ENCODE peak calls at places on chromosomes 16 and 17, in four cellular contexts. One of them, this sample, is unnamed.

GRCh38 chr17:61574542-61575351 is 16.3 kb downstream of the NACA2 start:
- DNase-seq in SW480: peak
- DNase-seq in RWPE1: peak
- DNase-seq in left ventricle myocardium inferior: no peak
- DNase-seq in this sample: peak

GRCh38 chr17:78263063-78263735 is 31.8 kb downstream of the TMEM235 start:
- DNase-seq in left ventricle myocardium inferior: peak
- DNase-seq in RWPE1: no peak
- DNase-seq in SW480: no peak
- DNase-seq in this sample: no peak

GRCh38 chr16:15897386-15897785 is 9.0 kb upstream of the CEP20 start:
- DNase-seq in left ventricle myocardium inferior: no peak
- DNase-seq in SW480: no peak
- DNase-seq in RWPE1: no peak
- DNase-seq in this sample: peak

GRCh38 chr17:39752241-39752831 is 14.6 kb downstream of the GRB7 start:
- DNase-seq in RWPE1: no peak
- DNase-seq in left ventricle myocardium inferior: no peak
- DNase-seq in SW480: no peak
- DNase-seq in this sample: no peak

GRCh38 chr17:9816472-9816871 is 5.4 kb downstream of the GSG1L2 start:
- DNase-seq in left ventricle myocardium inferior: no peak
- DNase-seq in RWPE1: no peak
- DNase-seq in SW480: no peak
- DNase-seq in this sample: no peak

GRCh38 chr16:12758031-12758669 is 45.5 kb downstream of the CPPED1 start:
- DNase-seq in RWPE1: no peak
- DNase-seq in SW480: no peak
- DNase-seq in left ventricle myocardium inferior: no peak
- DNase-seq in this sample: no peak

GRCh38 chr16:3908951-3909437 is 28.5 kb upstream of the CREBBP start:
- DNase-seq in SW480: no peak
- DNase-seq in left ventricle myocardium inferior: no peak
- DNase-seq in RWPE1: no peak
- DNase-seq in this sample: no peak

GRCh38 chr16:76837872-76838271 is 353.1 kb upstream of the MON1B start:
- DNase-seq in RWPE1: peak
- DNase-seq in SW480: peak
- DNase-seq in left ventricle myocardium inferior: no peak
- DNase-seq in this sample: no peak

GRCh38 chr17:33469911-33470310 is 176.8 kb upstream of the ASIC2 start:
- DNase-seq in left ventricle myocardium inferior: no peak
- DNase-seq in RWPE1: peak
- DNase-seq in SW480: peak
- DNase-seq in this sample: peak

GRCh38 chr16:58507195-58507962 is 7.4 kb downstream of the NDRG4 start:
- DNase-seq in SW480: no peak
- DNase-seq in left ventricle myocardium inferior: no peak
- DNase-seq in RWPE1: no peak
- DNase-seq in this sample: no peak

GRCh38 chr16:53740476-53740875 is 36.5 kb downstream of the FTO start:
- DNase-seq in RWPE1: no peak
- DNase-seq in left ventricle myocardium inferior: no peak
- DNase-seq in SW480: no peak
- DNase-seq in this sample: peak

GRCh38 chr16:49112754-49113153 is 168.9 kb downstream of the CBLN1 start:
- DNase-seq in RWPE1: no peak
- DNase-seq in SW480: no peak
- DNase-seq in left ventricle myocardium inferior: peak
- DNase-seq in this sample: no peak

GRCh38 chr17:56979091-56979480 is 1.2 kb downstream of the SCPEP1 start:
- DNase-seq in RWPE1: no peak
- DNase-seq in SW480: no peak
- DNase-seq in left ventricle myocardium inferior: no peak
- DNase-seq in this sample: no peak

GRCh38 chr17:247767-248166 is 66.3 kb upstream of the DOC2B start:
- DNase-seq in SW480: peak
- DNase-seq in RWPE1: no peak
- DNase-seq in left ventricle myocardium inferior: peak
- DNase-seq in this sample: no peak

GRCh38 chr17:10243905-10244844 is 45.8 kb upstream of the GAS7 start:
- DNase-seq in left ventricle myocardium inferior: no peak
- DNase-seq in RWPE1: peak
- DNase-seq in SW480: no peak
- DNase-seq in this sample: peak

GRCh38 chr17:72432881-72433280 is 312.1 kb downstream of the SOX9 start:
- DNase-seq in RWPE1: no peak
- DNase-seq in SW480: no peak
- DNase-seq in left ventricle myocardium inferior: no peak
- DNase-seq in this sample: no peak

GRCh38 chr17:2400474-2400866 is 390 bp downstream of the MNT start:
- DNase-seq in SW480: peak
- DNase-seq in RWPE1: no peak
- DNase-seq in left ventricle myocardium inferior: peak
- DNase-seq in this sample: peak

GRCh38 chr17:7528842-7529241 is 20.0 kb upstream of the TNFSF12 start:
- DNase-seq in RWPE1: no peak
- DNase-seq in left ventricle myocardium inferior: no peak
- DNase-seq in SW480: no peak
- DNase-seq in this sample: no peak

GRCh38 chr17:65797809-65798208 is 236.4 kb upstream of the AXIN2 start:
- DNase-seq in left ventricle myocardium inferior: no peak
- DNase-seq in RWPE1: no peak
- DNase-seq in SW480: no peak
- DNase-seq in this sample: no peak

GRCh38 chr16:50261707-50262235 is 4.6 kb upstream of the ADCY7 start:
- DNase-seq in left ventricle myocardium inferior: no peak
- DNase-seq in SW480: no peak
- DNase-seq in RWPE1: no peak
- DNase-seq in this sample: no peak

GRCh38 chr17:28396635-28397239 is 9.3 kb downstream of the SLC46A1 start:
- DNase-seq in SW480: no peak
- DNase-seq in RWPE1: no peak
- DNase-seq in left ventricle myocardium inferior: no peak
- DNase-seq in this sample: no peak

GRCh38 chr16:89360760-89361435 is 129.5 kb downstream of the ANKRD11 start:
- DNase-seq in SW480: no peak
- DNase-seq in left ventricle myocardium inferior: no peak
- DNase-seq in RWPE1: no peak
- DNase-seq in this sample: no peak

GRCh38 chr17:28744104-28744801 is 442 bp downstream of the TRAF4 start:
- DNase-seq in left ventricle myocardium inferior: peak
- DNase-seq in SW480: no peak
- DNase-seq in RWPE1: peak
- DNase-seq in this sample: peak

GRCh38 chr16:28081391-28081790 is 17.9 kb upstream of the GSG1L start:
- DNase-seq in left ventricle myocardium inferior: no peak
- DNase-seq in SW480: no peak
- DNase-seq in RWPE1: no peak
- DNase-seq in this sample: no peak

GRCh38 chr16:721765-722481 is 977 bp downstream of the ANTKMT start:
- DNase-seq in left ventricle myocardium inferior: no peak
- DNase-seq in RWPE1: no peak
- DNase-seq in SW480: no peak
- DNase-seq in this sample: no peak

GRCh38 chr17:64385187-64386083 is 5.2 kb downstream of the PECAM1 start:
- DNase-seq in SW480: peak
- DNase-seq in left ventricle myocardium inferior: peak
- DNase-seq in RWPE1: peak
- DNase-seq in this sample: peak